ENCODE peak calls at places on chromosomes 5 and 9, in five cellular contexts. N, I, D, P and Q are unnamed samples.

GRCh38 chr9:129102791-129103594 is 7.6 kb downstream of the CRAT start:
- DNase-seq in N (no peak), I (peak), D (peak), P (peak), Q (peak)

GRCh38 chr5:131622633-131623032 is 12.4 kb downstream of the RAPGEF6 start:
- DNase-seq in N (no peak), I (no peak), D (no peak), P (no peak), Q (no peak)

GRCh38 chr5:56323505-56323904 is 90.4 kb upstream of the ANKRD55 start:
- DNase-seq in N (no peak), I (no peak), D (peak), P (no peak), Q (no peak)

GRCh38 chr9:9054354-9054992 is 1254.9 kb upstream of the DMAC1 start:
- DNase-seq in N (no peak), I (no peak), D (no peak), P (no peak), Q (no peak)

GRCh38 chr5:113510836-113511451 is 2.5 kb upstream of the YTHDC2 start:
- DNase-seq in N (no peak), I (no peak), D (peak), P (no peak), Q (no peak)

GRCh38 chr9:130368631-130369103 is 76.1 kb upstream of the ASS1 start:
- DNase-seq in N (no peak), I (no peak), D (no peak), P (no peak), Q (no peak)

GRCh38 chr9:10173561-10173960 is 439.2 kb downstream of the PTPRD start:
- DNase-seq in N (no peak), I (no peak), D (peak), P (no peak), Q (no peak)

GRCh38 chr9:136403538-136403914 is 3.6 kb upstream of the SNAPC4 start:
- DNase-seq in N (no peak), I (no peak), D (no peak), P (no peak), Q (peak)

GRCh38 chr5:117089001-117089400 is 514.4 kb upstream of the SEMA6A start:
- DNase-seq in N (no peak), I (no peak), D (no peak), P (no peak), Q (no peak)

GRCh38 chr5:130541617-130542221 is 623.3 kb downstream of the HINT1 start:
- DNase-seq in N (no peak), I (no peak), D (peak), P (no peak), Q (no peak)

GRCh38 chr5:31433229-31433628 is 98.7 kb downstream of the DROSHA start:
- DNase-seq in N (no peak), I (no peak), D (no peak), P (no peak), Q (no peak)

GRCh38 chr9:70044450-70045307 is 1.0 kb downstream of the MAMDC2 start:
- DNase-seq in N (peak), I (peak), D (peak), P (peak), Q (no peak)

GRCh38 chr5:108797396-108797795 is 49.7 kb downstream of the FER start:
- DNase-seq in N (no peak), I (no peak), D (no peak), P (no peak), Q (no peak)

GRCh38 chr5:72433520-72433919 is 73.7 kb downstream of the ZNF366 start:
- DNase-seq in N (no peak), I (no peak), D (no peak), P (no peak), Q (no peak)

GRCh38 chr9:36592801-36593583 is 20.3 kb downstream of the MELK start:
- DNase-seq in N (no peak), I (no peak), D (no peak), P (no peak), Q (no peak)

GRCh38 chr5:117454716-117455212 is 880.1 kb upstream of the SEMA6A start:
- DNase-seq in N (no peak), I (peak), D (peak), P (peak), Q (peak)

GRCh38 chr9:27247756-27248155 is 49.2 kb downstream of the EQTN start:
- DNase-seq in N (no peak), I (peak), D (peak), P (peak), Q (peak)

GRCh38 chr5:112492291-112492690 is 73.2 kb upstream of the EPB41L4A start:
- DNase-seq in N (no peak), I (peak), D (peak), P (peak), Q (peak)

GRCh38 chr9:35652829-35653209 is 2.1 kb upstream of the SIT1 start:
- DNase-seq in N (peak), I (no peak), D (no peak), P (no peak), Q (no peak)

GRCh38 chr5:162190-162564 is 29.1 kb upstream of the LRRC14B start:
- DNase-seq in N (no peak), I (peak), D (no peak), P (no peak), Q (no peak)

GRCh38 chr5:87393331-87393730 is 19.4 kb downstream of the CCNH start:
- DNase-seq in N (no peak), I (no peak), D (peak), P (no peak), Q (no peak)

GRCh38 chr9:69204869-69205268 is 30.8 kb downstream of the TJP2 start:
- DNase-seq in N (peak), I (peak), D (no peak), P (no peak), Q (no peak)

GRCh38 chr5:177479774-177480173 is 6.3 kb upstream of the DBN1 start:
- DNase-seq in N (no peak), I (no peak), D (no peak), P (no peak), Q (no peak)

GRCh38 chr9:5286262-5286661 is 18.3 kb downstream of the RLN2 start:
- DNase-seq in N (no peak), I (no peak), D (no peak), P (no peak), Q (no peak)

GRCh38 chr9:136203406-136204085 is 1.4 kb downstream of the LHX3 start:
- DNase-seq in N (no peak), I (no peak), D (no peak), P (no peak), Q (peak)

GRCh38 chr5:173634465-173634983 is 18.1 kb upstream of the BOD1 start:
- DNase-seq in N (no peak), I (no peak), D (no peak), P (no peak), Q (no peak)

GRCh38 chr5:37495210-37495609 is 116.1 kb downstream of the WDR70 start:
- DNase-seq in N (no peak), I (no peak), D (no peak), P (no peak), Q (no peak)

GRCh38 chr5:138465288-138466057 is at the start of gene EGR1:
- DNase-seq in N (peak), I (peak), D (peak), P (peak), Q (peak)

GRCh38 chr5:170278611-170279500 is 18.7 kb downstream of the LCP2 start:
- DNase-seq in N (peak), I (peak), D (no peak), P (peak), Q (peak)

GRCh38 chr5:32319392-32319791 is 6.7 kb upstream of the MTMR12 start:
- DNase-seq in N (no peak), I (no peak), D (no peak), P (peak), Q (no peak)

GRCh38 chr5:117533792-117534191 is 959.2 kb upstream of the SEMA6A start:
- DNase-seq in N (no peak), I (no peak), D (no peak), P (no peak), Q (no peak)

GRCh38 chr5:172542651-172543131 is 88.4 kb upstream of the SH3PXD2B start:
- DNase-seq in N (peak), I (no peak), D (no peak), P (no peak), Q (no peak)

GRCh38 chr5:174166231-174167079 is 120.9 kb downstream of the NSG2 start:
- DNase-seq in N (no peak), I (no peak), D (no peak), P (no peak), Q (no peak)

GRCh38 chr5:140821375-140822280 is at the start of gene PCDHA5:
- DNase-seq in N (no peak), I (no peak), D (no peak), P (no peak), Q (no peak)

DNA sequence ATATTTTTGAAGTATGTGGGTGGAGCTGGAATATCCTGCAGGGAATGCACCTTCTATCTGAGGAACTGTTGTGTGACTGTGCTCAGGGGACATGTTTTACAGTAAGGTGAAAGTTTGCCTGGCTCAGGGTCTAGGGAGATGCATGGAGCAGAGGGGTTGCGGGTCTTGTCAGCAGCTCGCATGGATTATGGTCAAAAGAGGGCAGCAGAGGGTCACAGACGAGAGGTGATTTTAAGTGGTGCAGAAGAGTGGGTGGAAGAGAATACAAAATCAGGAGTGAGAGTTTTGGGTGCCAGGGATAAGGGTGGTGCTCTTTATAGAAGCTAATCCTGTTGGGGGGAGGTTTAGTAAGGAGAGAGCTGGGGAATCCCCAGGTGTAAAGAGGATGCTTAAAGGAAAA is 53.5 kb upstream of the GRIN3A start:
- DNase-seq in N (no peak), I (peak), D (peak), P (peak), Q (no peak)
- TF ChIP-seq CTCF in N (peak), I (peak), D (peak), P (peak), Q (peak)

DNA sequence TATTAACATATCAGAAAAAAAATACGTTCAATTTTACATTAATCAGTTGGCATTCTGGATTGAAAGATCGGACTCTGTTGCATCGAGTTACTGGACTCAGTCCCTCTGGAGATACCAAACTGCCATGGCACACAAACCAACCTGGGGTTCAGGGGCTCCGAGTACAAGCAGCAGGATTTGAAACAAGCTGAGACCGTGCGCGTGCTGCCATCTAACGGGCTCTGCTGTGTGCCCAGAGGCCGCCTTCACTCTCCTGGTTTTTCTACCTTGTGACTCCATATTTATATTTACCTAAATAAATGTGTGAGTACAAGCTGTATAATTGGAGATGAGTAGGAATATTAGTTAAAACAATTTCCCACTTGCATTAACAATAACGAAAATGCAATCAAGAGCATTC is 48.2 kb downstream of the ANXA1 start:
- DNase-seq in N (no peak), I (no peak), D (no peak), P (peak), Q (no peak)
- TF ChIP-seq CTCF in N (no peak), I (no peak), D (no peak), P (peak), Q (peak)

GRCh38 chr5:41650131-41650530 is 139.7 kb upstream of the PLCXD3 start:
- DNase-seq in N (no peak), I (no peak), D (no peak), P (no peak), Q (no peak)
- TF ChIP-seq CTCF in N (no peak), I (no peak), D (no peak), P (no peak), Q (no peak)

DNA sequence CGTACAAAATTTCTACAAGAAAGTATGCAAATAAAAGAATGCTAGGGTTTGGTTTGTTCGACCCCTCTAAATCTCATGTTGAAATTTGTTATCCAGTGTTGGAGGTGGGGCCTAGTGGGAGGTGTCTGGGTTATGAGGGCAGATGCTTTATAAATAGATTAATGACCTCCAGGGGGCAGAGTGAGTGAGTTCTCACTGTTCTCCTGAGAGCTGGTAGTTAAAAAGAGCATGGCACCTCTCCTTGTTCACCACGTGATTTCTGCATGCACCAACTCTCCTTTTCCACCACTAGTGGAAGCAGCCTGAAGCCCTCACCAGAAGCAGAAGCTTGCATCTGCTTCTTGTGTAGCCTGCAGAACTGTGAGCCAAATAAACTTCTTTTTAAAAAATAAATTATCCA is 50.4 kb upstream of the FAM170A start:
- DNase-seq in N (no peak), I (no peak), D (peak), P (peak), Q (no peak)
- TF ChIP-seq CTCF in N (no peak), I (no peak), D (no peak), P (peak), Q (peak)

GRCh38 chr5:43073597-43074546 is 33.8 kb upstream of the ANXA2R start:
- DNase-seq in N (no peak), I (no peak), D (no peak), P (peak), Q (peak)
- TF ChIP-seq CTCF in N (peak), I (peak), D (peak), P (peak), Q (peak)

DNA sequence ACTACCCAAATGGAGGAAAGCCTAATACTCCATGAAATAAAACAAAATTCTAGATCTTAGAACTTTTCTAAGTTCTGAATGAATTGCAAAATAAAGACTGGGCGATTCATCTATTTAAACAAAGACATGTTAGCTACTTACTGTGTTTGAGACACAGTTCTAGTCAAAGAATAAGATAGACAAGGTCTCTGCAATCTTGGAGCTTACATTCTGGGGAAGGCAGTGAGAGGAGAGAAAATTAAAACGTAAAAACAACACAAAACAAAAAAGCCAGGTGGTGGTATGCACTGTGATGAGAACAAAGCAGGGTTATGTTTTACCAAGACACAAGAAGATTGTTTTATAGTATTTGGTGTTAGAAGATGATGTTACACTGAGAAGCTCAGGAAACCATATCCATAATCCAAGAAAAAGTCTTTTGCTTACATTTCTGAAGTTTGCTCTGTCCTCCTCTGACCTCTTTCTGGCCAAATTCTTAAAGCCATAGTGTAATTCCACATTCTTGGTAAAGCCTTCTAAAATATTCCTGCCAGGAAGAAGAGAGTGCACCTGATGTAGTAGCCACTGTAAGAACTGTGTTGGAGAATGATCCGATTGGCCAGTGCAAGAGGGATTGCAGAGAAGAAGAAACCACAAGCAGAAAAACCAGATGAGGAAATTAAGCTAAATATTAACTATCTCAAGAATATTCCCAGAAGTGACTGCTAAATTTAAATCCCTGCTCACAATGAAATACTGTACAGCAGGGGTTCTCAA is 218.4 kb downstream of the PCSK1 start:
- DNase-seq in N (no peak), I (no peak), D (no peak), P (no peak), Q (no peak)
- TF ChIP-seq CTCF in N (no peak), I (no peak), D (no peak), P (no peak), Q (no peak)

DNA sequence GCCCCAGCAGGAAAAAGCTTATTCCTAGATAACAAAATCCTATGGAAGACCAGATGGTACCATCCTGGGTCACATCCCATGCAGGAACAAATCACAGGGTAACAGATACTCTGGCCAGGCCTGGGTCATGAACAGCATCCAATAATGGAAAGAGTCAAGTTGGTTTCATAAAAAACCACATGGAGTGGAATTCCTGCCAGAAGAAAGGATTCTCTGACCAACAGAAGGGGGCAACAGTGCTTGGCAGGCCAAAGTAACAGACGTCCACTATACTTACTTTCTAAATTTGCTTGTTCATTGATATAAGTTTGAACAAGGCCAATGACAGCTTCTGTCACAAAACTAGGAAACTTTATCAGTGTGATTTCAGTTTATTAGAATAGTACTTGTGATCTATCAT is 273.5 kb downstream of the ARRDC3 start:
- DNase-seq in N (no peak), I (no peak), D (no peak), P (no peak), Q (no peak)
- TF ChIP-seq CTCF in N (no peak), I (no peak), D (no peak), P (no peak), Q (no peak)

DNA sequence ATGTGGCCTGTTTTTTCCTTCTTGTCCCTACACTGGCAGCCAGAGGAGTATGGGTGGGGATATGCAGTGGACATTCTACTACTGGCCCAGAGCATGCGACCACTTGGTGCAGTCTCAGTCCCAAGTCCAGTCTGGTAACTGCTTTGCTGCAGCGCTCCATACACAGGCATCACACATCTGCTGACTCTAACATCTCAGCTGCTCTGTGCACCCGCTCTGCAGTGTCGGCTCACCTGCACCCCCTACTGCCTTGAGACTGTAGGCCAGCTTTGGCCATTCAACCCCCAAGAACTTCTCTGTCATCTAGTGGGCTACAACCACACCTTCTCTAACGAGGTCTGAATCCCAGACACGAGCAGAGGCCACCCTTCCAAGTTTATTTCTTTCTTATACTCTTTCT is 46.4 kb upstream of the SLCO6A1 start:
- DNase-seq in N (no peak), I (no peak), D (no peak), P (peak), Q (no peak)
- TF ChIP-seq CTCF in N (no peak), I (no peak), D (no peak), P (peak), Q (peak)

GRCh38 chr9:14766299-14766698 is 43.8 kb upstream of the CER1 start:
- DNase-seq in N (no peak), I (no peak), D (no peak), P (no peak), Q (no peak)

GRCh38 chr9:14768561-14769234 is 46.2 kb upstream of the CER1 start:
- DNase-seq in N (no peak), I (peak), D (peak), P (no peak), Q (peak)

GRCh38 chr9:14770592-14770991 is 48.1 kb upstream of the CER1 start:
- DNase-seq in N (no peak), I (no peak), D (no peak), P (no peak), Q (no peak)

DNA sequence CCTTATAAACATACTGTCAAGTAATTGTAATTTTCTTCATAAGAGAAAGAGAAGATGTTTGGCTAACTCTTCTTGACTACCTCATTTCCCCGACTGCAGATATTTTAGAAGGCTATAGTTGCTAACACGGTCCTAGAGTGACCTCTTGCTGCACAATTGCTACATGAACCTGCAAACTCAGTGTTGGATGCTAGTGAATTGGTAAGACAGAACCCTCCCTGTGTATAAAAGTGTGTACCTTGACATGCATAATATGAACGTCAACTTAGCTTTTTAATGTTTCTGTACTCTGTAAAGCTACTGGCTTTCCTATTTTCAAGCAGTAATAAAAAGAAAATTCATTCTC is 46.7 kb upstream of the CER1 start:
- DNase-seq in N (no peak), I (peak), D (peak), P (no peak), Q (no peak)
- TF ChIP-seq CTCF in N (no peak), I (peak), D (no peak), P (peak), Q (peak)